ENCODE peak calls at places on chromosomes 2 and 18, in six cellular contexts. One of them, this sample, is unnamed.

GRCh38 chr2:98164256-98164655 is 77.3 kb downstream of the VWA3B start:
- DNase-seq in endothelial cell of umbilical vein: no peak
- DNase-seq in A549: no peak
- DNase-seq in HepG2: no peak
- DNase-seq in K562: no peak
- DNase-seq in GM12878: no peak
- DNase-seq in this sample: no peak

GRCh38 chr2:6877402-6878305 is at the start of gene RSAD2:
- DNase-seq in endothelial cell of umbilical vein: peak; percentile 37
- DNase-seq in A549: no peak
- DNase-seq in HepG2: peak; percentile 31
- DNase-seq in K562: peak; percentile 22
- DNase-seq in GM12878: peak; percentile 15
- DNase-seq in this sample: peak; percentile 27

GRCh38 chr2:218822622-218823021 is 9.0 kb downstream of the PRKAG3 start:
- DNase-seq in endothelial cell of umbilical vein: no peak
- DNase-seq in A549: no peak
- DNase-seq in HepG2: no peak
- DNase-seq in K562: no peak
- DNase-seq in GM12878: no peak
- DNase-seq in this sample: no peak

GRCh38 chr18:57846258-57846657 is 43.1 kb upstream of the ATP8B1 start:
- DNase-seq in endothelial cell of umbilical vein: peak; percentile 87
- DNase-seq in A549: peak; percentile 71
- DNase-seq in HepG2: no peak
- DNase-seq in K562: peak; percentile 78
- DNase-seq in GM12878: no peak
- DNase-seq in this sample: no peak

GRCh38 chr2:46270384-46270783 is 26.8 kb upstream of the EPAS1 start:
- DNase-seq in endothelial cell of umbilical vein: no peak
- DNase-seq in A549: no peak
- DNase-seq in HepG2: no peak
- DNase-seq in K562: peak; percentile 57
- DNase-seq in GM12878: no peak
- DNase-seq in this sample: no peak

GRCh38 chr2:68762665-68763064 is 28.1 kb downstream of the ARHGAP25 start:
- DNase-seq in endothelial cell of umbilical vein: peak; percentile 31
- DNase-seq in A549: no peak
- DNase-seq in HepG2: no peak
- DNase-seq in K562: no peak
- DNase-seq in GM12878: no peak
- DNase-seq in this sample: peak; percentile 61

GRCh38 chr2:651961-652373 is 25.2 kb downstream of the TMEM18 start:
- DNase-seq in endothelial cell of umbilical vein: no peak
- DNase-seq in A549: no peak
- DNase-seq in HepG2: no peak
- DNase-seq in K562: no peak
- DNase-seq in GM12878: no peak
- DNase-seq in this sample: no peak

GRCh38 chr2:109212836-109213563 is 84.0 kb downstream of the SH3RF3 start:
- DNase-seq in endothelial cell of umbilical vein: no peak
- DNase-seq in A549: no peak
- DNase-seq in HepG2: no peak
- DNase-seq in K562: no peak
- DNase-seq in GM12878: no peak
- DNase-seq in this sample: no peak

GRCh38 chr2:202339052-202339870 is 36.9 kb upstream of the BMPR2 start:
- DNase-seq in endothelial cell of umbilical vein: peak; percentile 80
- DNase-seq in A549: peak; percentile 5
- DNase-seq in HepG2: peak; percentile 87
- DNase-seq in K562: no peak
- DNase-seq in GM12878: no peak
- DNase-seq in this sample: no peak

GRCh38 chr2:209495855-209496585 is 72.2 kb downstream of the MAP2 start:
- DNase-seq in endothelial cell of umbilical vein: peak; percentile 99
- DNase-seq in A549: peak; percentile 60
- DNase-seq in HepG2: peak; percentile 86
- DNase-seq in K562: no peak
- DNase-seq in GM12878: no peak
- DNase-seq in this sample: peak; percentile 36

GRCh38 chr2:166081131-166081632 is 46.6 kb downstream of the SCN1A start:
- DNase-seq in endothelial cell of umbilical vein: no peak
- DNase-seq in A549: no peak
- DNase-seq in HepG2: no peak
- DNase-seq in K562: no peak
- DNase-seq in GM12878: no peak
- DNase-seq in this sample: no peak

GRCh38 chr2:177998006-177998405 is 74.6 kb downstream of the PDE11A start:
- DNase-seq in endothelial cell of umbilical vein: no peak
- DNase-seq in A549: no peak
- DNase-seq in HepG2: no peak
- DNase-seq in K562: no peak
- DNase-seq in GM12878: no peak
- DNase-seq in this sample: no peak

GRCh38 chr2:100752628-100753333 is 67.2 kb upstream of the NPAS2 start:
- DNase-seq in endothelial cell of umbilical vein: no peak
- DNase-seq in A549: peak; percentile 40
- DNase-seq in HepG2: peak; percentile 67
- DNase-seq in K562: no peak
- DNase-seq in GM12878: no peak
- DNase-seq in this sample: peak; percentile 58

GRCh38 chr2:2048461-2048860 is 282.6 kb downstream of the MYT1L start:
- DNase-seq in endothelial cell of umbilical vein: no peak
- DNase-seq in A549: no peak
- DNase-seq in HepG2: no peak
- DNase-seq in K562: no peak
- DNase-seq in GM12878: no peak
- DNase-seq in this sample: no peak

GRCh38 chr2:158221055-158222021 is 119.7 kb downstream of the UPP2 start:
- DNase-seq in endothelial cell of umbilical vein: no peak
- DNase-seq in A549: no peak
- DNase-seq in HepG2: no peak
- DNase-seq in K562: no peak
- DNase-seq in GM12878: no peak
- DNase-seq in this sample: peak; percentile 5

GRCh38 chr18:54822872-54823845 is 5.1 kb upstream of the RAB27B start:
- DNase-seq in endothelial cell of umbilical vein: no peak
- DNase-seq in A549: peak; percentile 65
- DNase-seq in HepG2: no peak
- DNase-seq in K562: peak; percentile 14
- DNase-seq in GM12878: no peak
- DNase-seq in this sample: peak; percentile 94

GRCh38 chr18:49561127-49561376 is 805 bp upstream of the LIPG start:
- DNase-seq in endothelial cell of umbilical vein: peak; percentile 46
- DNase-seq in A549: no peak
- DNase-seq in HepG2: no peak
- DNase-seq in K562: no peak
- DNase-seq in GM12878: no peak
- DNase-seq in this sample: no peak

GRCh38 chr2:136375017-136375901 is 257.3 kb upstream of the CXCR4 start:
- DNase-seq in endothelial cell of umbilical vein: no peak
- DNase-seq in A549: no peak
- DNase-seq in HepG2: no peak
- DNase-seq in K562: no peak
- DNase-seq in GM12878: no peak
- DNase-seq in this sample: no peak

GRCh38 chr2:157782057-157782845 is 93.9 kb downstream of the ACVR1 start:
- DNase-seq in endothelial cell of umbilical vein: no peak
- DNase-seq in A549: no peak
- DNase-seq in HepG2: peak; percentile 14
- DNase-seq in K562: peak; percentile 39
- DNase-seq in GM12878: no peak
- DNase-seq in this sample: no peak

GRCh38 chr2:209937893-209938292 is 64.5 kb upstream of the RPE start:
- DNase-seq in endothelial cell of umbilical vein: peak; percentile 54
- DNase-seq in A549: no peak
- DNase-seq in HepG2: peak; percentile 5
- DNase-seq in K562: no peak
- DNase-seq in GM12878: no peak
- DNase-seq in this sample: no peak

GRCh38 chr18:54075681-54076080 is 148.8 kb downstream of the MBD2 start:
- DNase-seq in endothelial cell of umbilical vein: no peak
- DNase-seq in A549: no peak
- DNase-seq in HepG2: no peak
- DNase-seq in K562: no peak
- DNase-seq in GM12878: no peak
- DNase-seq in this sample: no peak

GRCh38 chr18:12076424-12077140 is 17.1 kb upstream of the ANKRD62 start:
- DNase-seq in endothelial cell of umbilical vein: no peak
- DNase-seq in A549: peak; percentile 26
- DNase-seq in HepG2: no peak
- DNase-seq in K562: peak; percentile 49
- DNase-seq in GM12878: no peak
- DNase-seq in this sample: peak; percentile 62

GRCh38 chr2:235545369-235546150 is 51.7 kb downstream of the AGAP1 start:
- DNase-seq in endothelial cell of umbilical vein: no peak
- DNase-seq in A549: no peak
- DNase-seq in HepG2: no peak
- DNase-seq in K562: no peak
- DNase-seq in GM12878: no peak
- DNase-seq in this sample: no peak

GRCh38 chr2:72108121-72108520 is 39.5 kb downstream of the CYP26B1 start:
- DNase-seq in endothelial cell of umbilical vein: no peak
- DNase-seq in A549: no peak
- DNase-seq in HepG2: no peak
- DNase-seq in K562: no peak
- DNase-seq in GM12878: no peak
- DNase-seq in this sample: no peak

DNA sequence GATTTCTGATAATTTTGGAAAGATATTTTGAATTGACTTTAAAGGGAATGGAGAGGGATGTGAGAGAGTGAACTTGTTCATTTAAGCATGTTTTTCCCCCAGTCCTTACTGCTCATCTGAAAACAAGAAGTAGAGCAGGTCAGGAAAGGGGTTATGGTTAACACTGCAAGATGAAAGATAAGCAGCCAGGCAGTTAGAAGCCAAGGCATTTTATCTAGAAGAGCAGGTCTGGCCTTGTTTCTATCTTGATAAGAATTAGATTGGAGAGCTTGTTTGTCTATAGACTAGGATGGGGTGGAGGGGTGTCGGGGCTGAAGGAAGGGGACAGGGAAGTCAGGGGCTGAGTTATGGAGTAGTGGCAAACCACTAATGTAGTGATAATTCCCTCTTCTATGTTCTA is 171.6 kb downstream of the IKZF2 start:
- DNase-seq in endothelial cell of umbilical vein: no peak
- DNase-seq in A549: no peak
- DNase-seq in HepG2: no peak
- DNase-seq in K562: no peak
- DNase-seq in GM12878: no peak
- DNase-seq in this sample: peak; percentile 69
- H3K4me3 ChIP-seq in endothelial cell of umbilical vein: no peak overlapping the region
- H3K4me3 ChIP-seq in A549: no peak overlapping the region
- H3K4me3 ChIP-seq in HepG2: no peak overlapping the region
- H3K4me3 ChIP-seq in K562: no peak overlapping the region
- H3K4me3 ChIP-seq in GM12878: no peak overlapping the region
- H3K4me3 ChIP-seq in this sample: no peak overlapping the region

GRCh38 chr2:216371756-216372702 is at the start of gene MARCHF4:
- DNase-seq in endothelial cell of umbilical vein: peak; percentile 92
- DNase-seq in A549: peak; percentile 48
- DNase-seq in HepG2: peak; percentile 12
- DNase-seq in K562: peak; percentile 69
- DNase-seq in GM12878: no peak
- DNase-seq in this sample: peak; percentile 63
- TF ChIP-seq MYC in endothelial cell of umbilical vein: peak; percentile 10
- TF ChIP-seq MYC in A549: no peak
- TF ChIP-seq MYC in HepG2: peak; percentile 75
- TF ChIP-seq MYC in K562: no peak
- TF ChIP-seq MYC in GM12878: no peak
- TF ChIP-seq MYC in this sample: no peak

GRCh38 chr2:12712871-12713270 is 3.9 kb upstream of the TRIB2 start:
- DNase-seq in endothelial cell of umbilical vein: no peak
- DNase-seq in A549: no peak
- DNase-seq in HepG2: no peak
- DNase-seq in K562: no peak
- DNase-seq in GM12878: no peak
- DNase-seq in this sample: no peak
- H3K4me3 ChIP-seq in endothelial cell of umbilical vein: no peak overlapping the region
- H3K4me3 ChIP-seq in A549: no peak overlapping the region
- H3K4me3 ChIP-seq in HepG2: no peak overlapping the region
- H3K4me3 ChIP-seq in K562: no peak overlapping the region
- H3K4me3 ChIP-seq in GM12878: no peak overlapping the region
- H3K4me3 ChIP-seq in this sample: no peak overlapping the region

DNA sequence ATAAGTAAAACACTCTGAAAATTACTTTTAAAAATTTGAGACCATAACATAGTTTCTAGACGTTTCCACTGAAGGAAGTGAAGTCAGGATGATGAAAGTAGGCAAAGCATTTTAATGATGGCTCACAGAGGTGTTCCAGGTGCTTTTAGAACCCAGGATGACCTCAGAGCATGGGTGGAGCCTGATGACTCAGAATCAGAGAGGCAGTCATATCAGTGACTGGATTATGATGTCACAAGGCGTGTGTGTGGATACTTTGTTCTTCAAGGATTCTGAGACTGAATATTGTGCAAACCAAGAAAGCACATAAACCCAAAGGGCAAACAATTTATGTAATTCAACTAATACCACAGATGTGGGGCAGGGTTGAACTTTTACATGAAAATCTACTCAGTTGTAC is 208.0 kb upstream of the FBXO11 start:
- DNase-seq in endothelial cell of umbilical vein: no peak
- DNase-seq in A549: peak; percentile 52
- DNase-seq in HepG2: peak; percentile 21
- DNase-seq in K562: peak; percentile 66
- DNase-seq in GM12878: no peak
- DNase-seq in this sample: peak; percentile 56
- TF ChIP-seq MYC in endothelial cell of umbilical vein: no peak
- TF ChIP-seq MYC in A549: no peak
- TF ChIP-seq MYC in HepG2: no peak
- TF ChIP-seq MYC in K562: no peak
- TF ChIP-seq MYC in GM12878: no peak
- TF ChIP-seq MYC in this sample: no peak

GRCh38 chr2:237669129-237669627 is 41.8 kb downstream of the LRRFIP1 start:
- DNase-seq in endothelial cell of umbilical vein: no peak
- DNase-seq in A549: no peak
- DNase-seq in HepG2: no peak
- DNase-seq in K562: no peak
- DNase-seq in GM12878: no peak
- DNase-seq in this sample: no peak
- H3K4me3 ChIP-seq in endothelial cell of umbilical vein: no peak overlapping the region
- H3K4me3 ChIP-seq in A549: no peak overlapping the region
- H3K4me3 ChIP-seq in HepG2: no peak overlapping the region
- H3K4me3 ChIP-seq in K562: no peak overlapping the region
- H3K4me3 ChIP-seq in GM12878: no peak overlapping the region
- H3K4me3 ChIP-seq in this sample: no peak overlapping the region

DNA sequence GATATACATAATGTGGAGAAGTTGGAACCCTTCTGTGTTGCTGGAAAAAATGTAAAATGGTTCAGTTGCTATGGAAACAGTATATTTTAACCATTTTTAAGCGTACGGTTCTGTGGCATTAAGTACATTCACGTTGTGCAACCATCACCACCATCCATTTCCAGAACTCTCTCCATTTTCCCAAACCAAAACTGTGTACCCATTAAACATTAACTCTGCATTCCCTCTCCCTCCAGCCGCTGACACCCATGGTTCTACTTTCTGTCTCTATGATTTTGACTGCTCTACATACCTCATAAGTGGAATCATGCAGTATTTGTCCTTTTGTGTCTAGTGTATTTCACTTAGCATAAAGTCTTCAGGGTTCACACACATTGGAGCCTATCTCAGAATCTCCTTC is 67.3 kb downstream of the LDLRAD4 start:
- DNase-seq in endothelial cell of umbilical vein: peak; percentile 28
- DNase-seq in A549: no peak
- DNase-seq in HepG2: no peak
- DNase-seq in K562: no peak
- DNase-seq in GM12878: no peak
- DNase-seq in this sample: no peak
- TF ChIP-seq MYC in endothelial cell of umbilical vein: no peak
- TF ChIP-seq MYC in A549: no peak
- TF ChIP-seq MYC in HepG2: no peak
- TF ChIP-seq MYC in K562: no peak
- TF ChIP-seq MYC in GM12878: no peak
- TF ChIP-seq MYC in this sample: no peak

This sample was measured in NB4.